ENCODE peak calls at places on chromosomes 7 and 10, in six cellular contexts. One of them, this sample, is unnamed.

GRCh38 chr7:151745090-151745638 is 131.8 kb downstream of the PRKAG2 start:
- DNase-seq in astrocyte of the spinal cord: peak
- DNase-seq in T-helper 1 cell: no peak
- DNase-seq in mucosa of descending colon: peak
- DNase-seq in putamen: no peak
- DNase-seq in tibial artery: peak
- DNase-seq in this sample: no peak

GRCh38 chr7:25949672-25950487 is 202.1 kb upstream of the NFE2L3 start:
- DNase-seq in astrocyte of the spinal cord: no peak
- DNase-seq in putamen: no peak
- DNase-seq in tibial artery: no peak
- DNase-seq in T-helper 1 cell: no peak
- DNase-seq in mucosa of descending colon: peak
- DNase-seq in this sample: peak

GRCh38 chr7:129630341-129630740 is 18.8 kb downstream of the NRF1 start:
- DNase-seq in tibial artery: no peak
- DNase-seq in astrocyte of the spinal cord: no peak
- DNase-seq in mucosa of descending colon: no peak
- DNase-seq in putamen: no peak
- DNase-seq in T-helper 1 cell: no peak
- DNase-seq in this sample: no peak

GRCh38 chr7:24756545-24756988 is 697 bp downstream of the GSDME start:
- DNase-seq in putamen: no peak
- DNase-seq in astrocyte of the spinal cord: no peak
- DNase-seq in tibial artery: no peak
- DNase-seq in T-helper 1 cell: no peak
- DNase-seq in mucosa of descending colon: no peak
- DNase-seq in this sample: no peak

GRCh38 chr10:74825371-74826141 is 844 bp upstream of the KAT6B start:
- DNase-seq in tibial artery: no peak
- DNase-seq in putamen: no peak
- DNase-seq in mucosa of descending colon: no peak
- DNase-seq in T-helper 1 cell: peak
- DNase-seq in astrocyte of the spinal cord: no peak
- DNase-seq in this sample: no peak

GRCh38 chr10:71621783-71622526 is 97.6 kb downstream of the C10orf105 start:
- DNase-seq in tibial artery: peak
- DNase-seq in T-helper 1 cell: no peak
- DNase-seq in mucosa of descending colon: no peak
- DNase-seq in putamen: no peak
- DNase-seq in astrocyte of the spinal cord: peak
- DNase-seq in this sample: peak

GRCh38 chr10:11345224-11346054 is 266.0 kb downstream of the USP6NL start:
- DNase-seq in astrocyte of the spinal cord: no peak
- DNase-seq in mucosa of descending colon: no peak
- DNase-seq in putamen: no peak
- DNase-seq in tibial artery: no peak
- DNase-seq in T-helper 1 cell: no peak
- DNase-seq in this sample: no peak

GRCh38 chr7:21185866-21186265 is 242.0 kb upstream of the SP4 start:
- DNase-seq in putamen: no peak
- DNase-seq in astrocyte of the spinal cord: no peak
- DNase-seq in mucosa of descending colon: no peak
- DNase-seq in T-helper 1 cell: no peak
- DNase-seq in tibial artery: no peak
- DNase-seq in this sample: no peak

GRCh38 chr7:13987395-13987794 is 2.1 kb downstream of the ETV1 start:
- DNase-seq in putamen: no peak
- DNase-seq in tibial artery: no peak
- DNase-seq in T-helper 1 cell: no peak
- DNase-seq in astrocyte of the spinal cord: peak
- DNase-seq in mucosa of descending colon: no peak
- DNase-seq in this sample: no peak

GRCh38 chr10:72243822-72244437 is 27.9 kb upstream of the ASCC1 start:
- DNase-seq in mucosa of descending colon: no peak
- DNase-seq in tibial artery: peak
- DNase-seq in putamen: no peak
- DNase-seq in astrocyte of the spinal cord: peak
- DNase-seq in T-helper 1 cell: no peak
- DNase-seq in this sample: peak

GRCh38 chr10:78401882-78402367 is 368.3 kb downstream of the RPS24 start:
- DNase-seq in putamen: peak
- DNase-seq in tibial artery: peak
- DNase-seq in astrocyte of the spinal cord: no peak
- DNase-seq in mucosa of descending colon: no peak
- DNase-seq in T-helper 1 cell: no peak
- DNase-seq in this sample: peak

GRCh38 chr10:43322321-43322720 is 49.1 kb upstream of the FXYD4 start:
- DNase-seq in mucosa of descending colon: peak
- DNase-seq in tibial artery: no peak
- DNase-seq in astrocyte of the spinal cord: no peak
- DNase-seq in putamen: peak
- DNase-seq in T-helper 1 cell: no peak
- DNase-seq in this sample: no peak

This sample was measured in ovary.